ENCODE peak calls at places on chromosomes 1 and 21, in seven cellular contexts. One of them, this sample, is unnamed.

GRCh38 chr1:34984435-34985062 is 598 bp downstream of the TMEM35B start:
- DNase-seq in left ventricle myocardium superior: peak
- DNase-seq in iris pigment epithelial cell: peak
- DNase-seq in psoas muscle: peak
- DNase-seq in activated B cell treated with CpG ODN at 0.5 μM for 24 hours: no peak
- DNase-seq in NCI-H2171: no peak
- DNase-seq in right cardiac atrium: peak
- DNase-seq in this sample: no peak

GRCh38 chr1:54507033-54507432 is 41.0 kb upstream of the ACOT11 start:
- DNase-seq in left ventricle myocardium superior: no peak
- DNase-seq in iris pigment epithelial cell: no peak
- DNase-seq in psoas muscle: no peak
- DNase-seq in activated B cell treated with CpG ODN at 0.5 μM for 24 hours: no peak
- DNase-seq in NCI-H2171: no peak
- DNase-seq in right cardiac atrium: no peak
- DNase-seq in this sample: no peak

GRCh38 chr1:11858968-11859871 is 475 bp upstream of the NPPB start:
- DNase-seq in left ventricle myocardium superior: peak
- DNase-seq in iris pigment epithelial cell: peak
- DNase-seq in psoas muscle: peak
- DNase-seq in activated B cell treated with CpG ODN at 0.5 μM for 24 hours: peak
- DNase-seq in NCI-H2171: no peak
- DNase-seq in right cardiac atrium: peak
- DNase-seq in this sample: no peak

GRCh38 chr1:221172836-221173235 is 293.6 kb downstream of the HLX start:
- DNase-seq in left ventricle myocardium superior: no peak
- DNase-seq in iris pigment epithelial cell: no peak
- DNase-seq in psoas muscle: no peak
- DNase-seq in activated B cell treated with CpG ODN at 0.5 μM for 24 hours: no peak
- DNase-seq in NCI-H2171: no peak
- DNase-seq in right cardiac atrium: no peak
- DNase-seq in this sample: no peak

GRCh38 chr1:109398343-109399225 is 866 bp upstream of the SORT1 start:
- DNase-seq in left ventricle myocardium superior: no peak
- DNase-seq in iris pigment epithelial cell: no peak
- DNase-seq in psoas muscle: no peak
- DNase-seq in activated B cell treated with CpG ODN at 0.5 μM for 24 hours: no peak
- DNase-seq in NCI-H2171: no peak
- DNase-seq in right cardiac atrium: no peak
- DNase-seq in this sample: no peak

GRCh38 chr1:84780000-84780716 is 89.9 kb upstream of the SSX2IP start:
- DNase-seq in left ventricle myocardium superior: no peak
- DNase-seq in iris pigment epithelial cell: peak
- DNase-seq in psoas muscle: no peak
- DNase-seq in activated B cell treated with CpG ODN at 0.5 μM for 24 hours: no peak
- DNase-seq in NCI-H2171: no peak
- DNase-seq in right cardiac atrium: no peak
- DNase-seq in this sample: no peak

GRCh38 chr1:9689971-9690381 is 38.4 kb downstream of the PIK3CD start:
- DNase-seq in left ventricle myocardium superior: peak
- DNase-seq in iris pigment epithelial cell: peak
- DNase-seq in psoas muscle: peak
- DNase-seq in activated B cell treated with CpG ODN at 0.5 μM for 24 hours: no peak
- DNase-seq in NCI-H2171: no peak
- DNase-seq in right cardiac atrium: peak
- DNase-seq in this sample: no peak

GRCh38 chr1:32031578-32032286 is 18.1 kb downstream of the KHDRBS1 start:
- DNase-seq in left ventricle myocardium superior: no peak
- DNase-seq in iris pigment epithelial cell: peak
- DNase-seq in psoas muscle: no peak
- DNase-seq in activated B cell treated with CpG ODN at 0.5 μM for 24 hours: no peak
- DNase-seq in NCI-H2171: no peak
- DNase-seq in right cardiac atrium: no peak
- DNase-seq in this sample: no peak

GRCh38 chr1:46413596-46413985 is 19.5 kb downstream of the FAAH start:
- DNase-seq in left ventricle myocardium superior: no peak
- DNase-seq in iris pigment epithelial cell: peak
- DNase-seq in psoas muscle: peak
- DNase-seq in activated B cell treated with CpG ODN at 0.5 μM for 24 hours: no peak
- DNase-seq in NCI-H2171: no peak
- DNase-seq in right cardiac atrium: no peak
- DNase-seq in this sample: peak

GRCh38 chr1:155051777-155052398 is 772 bp downstream of the ADAM15 start:
- DNase-seq in left ventricle myocardium superior: peak
- DNase-seq in iris pigment epithelial cell: peak
- DNase-seq in psoas muscle: peak
- DNase-seq in activated B cell treated with CpG ODN at 0.5 μM for 24 hours: no peak
- DNase-seq in NCI-H2171: no peak
- DNase-seq in right cardiac atrium: peak
- DNase-seq in this sample: peak

GRCh38 chr1:231037585-231038517 is 2.2 kb downstream of the FAM89A start:
- DNase-seq in left ventricle myocardium superior: no peak
- DNase-seq in iris pigment epithelial cell: peak
- DNase-seq in psoas muscle: no peak
- DNase-seq in activated B cell treated with CpG ODN at 0.5 μM for 24 hours: no peak
- DNase-seq in NCI-H2171: no peak
- DNase-seq in right cardiac atrium: no peak
- DNase-seq in this sample: no peak

GRCh38 chr1:2230781-2231666 is 2.9 kb downstream of the SKI start:
- DNase-seq in left ventricle myocardium superior: peak
- DNase-seq in iris pigment epithelial cell: peak
- DNase-seq in psoas muscle: peak
- DNase-seq in activated B cell treated with CpG ODN at 0.5 μM for 24 hours: no peak
- DNase-seq in NCI-H2171: no peak
- DNase-seq in right cardiac atrium: no peak
- DNase-seq in this sample: no peak

GRCh38 chr1:181531951-181532640 is 48.8 kb downstream of the CACNA1E start:
- DNase-seq in left ventricle myocardium superior: no peak
- DNase-seq in iris pigment epithelial cell: no peak
- DNase-seq in psoas muscle: no peak
- DNase-seq in activated B cell treated with CpG ODN at 0.5 μM for 24 hours: no peak
- DNase-seq in NCI-H2171: no peak
- DNase-seq in right cardiac atrium: no peak
- DNase-seq in this sample: no peak

GRCh38 chr1:21553116-21553926 is 44.1 kb downstream of the ALPL start:
- DNase-seq in left ventricle myocardium superior: no peak
- DNase-seq in iris pigment epithelial cell: peak
- DNase-seq in psoas muscle: no peak
- DNase-seq in activated B cell treated with CpG ODN at 0.5 μM for 24 hours: no peak
- DNase-seq in NCI-H2171: peak
- DNase-seq in right cardiac atrium: no peak
- DNase-seq in this sample: no peak

GRCh38 chr21:15514073-15514946 is 215.5 kb upstream of the USP25 start:
- DNase-seq in left ventricle myocardium superior: no peak
- DNase-seq in iris pigment epithelial cell: no peak
- DNase-seq in psoas muscle: no peak
- DNase-seq in activated B cell treated with CpG ODN at 0.5 μM for 24 hours: peak
- DNase-seq in NCI-H2171: no peak
- DNase-seq in right cardiac atrium: no peak
- DNase-seq in this sample: no peak

GRCh38 chr1:23177438-23178380 is 9.1 kb upstream of the LUZP1 start:
- DNase-seq in left ventricle myocardium superior: peak
- DNase-seq in iris pigment epithelial cell: peak
- DNase-seq in psoas muscle: peak
- DNase-seq in activated B cell treated with CpG ODN at 0.5 μM for 24 hours: peak
- DNase-seq in NCI-H2171: peak
- DNase-seq in right cardiac atrium: peak
- DNase-seq in this sample: peak

GRCh38 chr1:6586404-6586816 is 6.6 kb downstream of the ZBTB48 start:
- DNase-seq in left ventricle myocardium superior: no peak
- DNase-seq in iris pigment epithelial cell: no peak
- DNase-seq in psoas muscle: no peak
- DNase-seq in activated B cell treated with CpG ODN at 0.5 μM for 24 hours: no peak
- DNase-seq in NCI-H2171: no peak
- DNase-seq in right cardiac atrium: no peak
- DNase-seq in this sample: no peak

GRCh38 chr1:67896826-67897225 is 63.6 kb upstream of the GNG12 start:
- DNase-seq in left ventricle myocardium superior: no peak
- DNase-seq in iris pigment epithelial cell: no peak
- DNase-seq in psoas muscle: no peak
- DNase-seq in activated B cell treated with CpG ODN at 0.5 μM for 24 hours: no peak
- DNase-seq in NCI-H2171: no peak
- DNase-seq in right cardiac atrium: no peak
- DNase-seq in this sample: no peak

GRCh38 chr1:6183520-6183989 is 3.4 kb upstream of the CHD5 start:
- DNase-seq in left ventricle myocardium superior: no peak
- DNase-seq in iris pigment epithelial cell: no peak
- DNase-seq in psoas muscle: no peak
- DNase-seq in activated B cell treated with CpG ODN at 0.5 μM for 24 hours: no peak
- DNase-seq in NCI-H2171: no peak
- DNase-seq in right cardiac atrium: no peak
- DNase-seq in this sample: no peak

GRCh38 chr1:19205845-19206244 is 4.2 kb downstream of the UBR4 start:
- DNase-seq in left ventricle myocardium superior: no peak
- DNase-seq in iris pigment epithelial cell: no peak
- DNase-seq in psoas muscle: no peak
- DNase-seq in activated B cell treated with CpG ODN at 0.5 μM for 24 hours: no peak
- DNase-seq in NCI-H2171: no peak
- DNase-seq in right cardiac atrium: no peak
- DNase-seq in this sample: no peak

GRCh38 chr1:25573961-25574360 is 30.6 kb downstream of the LDLRAP1 start:
- DNase-seq in left ventricle myocardium superior: no peak
- DNase-seq in iris pigment epithelial cell: no peak
- DNase-seq in psoas muscle: no peak
- DNase-seq in activated B cell treated with CpG ODN at 0.5 μM for 24 hours: no peak
- DNase-seq in NCI-H2171: no peak
- DNase-seq in right cardiac atrium: no peak
- DNase-seq in this sample: no peak

GRCh38 chr1:54475357-54476230 is 69.4 kb upstream of the SSBP3 start:
- DNase-seq in left ventricle myocardium superior: no peak
- DNase-seq in iris pigment epithelial cell: no peak
- DNase-seq in psoas muscle: peak
- DNase-seq in activated B cell treated with CpG ODN at 0.5 μM for 24 hours: no peak
- DNase-seq in NCI-H2171: peak
- DNase-seq in right cardiac atrium: no peak
- DNase-seq in this sample: peak

GRCh38 chr1:14674030-14674429 is 75.5 kb downstream of the KAZN start:
- DNase-seq in left ventricle myocardium superior: no peak
- DNase-seq in iris pigment epithelial cell: no peak
- DNase-seq in psoas muscle: no peak
- DNase-seq in activated B cell treated with CpG ODN at 0.5 μM for 24 hours: no peak
- DNase-seq in NCI-H2171: no peak
- DNase-seq in right cardiac atrium: no peak
- DNase-seq in this sample: no peak

GRCh38 chr1:202806845-202807366 is 1.3 kb downstream of the KDM5B start:
- DNase-seq in left ventricle myocardium superior: peak
- DNase-seq in iris pigment epithelial cell: peak
- DNase-seq in psoas muscle: no peak
- DNase-seq in activated B cell treated with CpG ODN at 0.5 μM for 24 hours: peak
- DNase-seq in NCI-H2171: peak
- DNase-seq in right cardiac atrium: peak
- DNase-seq in this sample: no peak

GRCh38 chr1:247330548-247331171 is 1.0 kb downstream of the ZNF496 start:
- DNase-seq in left ventricle myocardium superior: no peak
- DNase-seq in iris pigment epithelial cell: no peak
- DNase-seq in psoas muscle: no peak
- DNase-seq in activated B cell treated with CpG ODN at 0.5 μM for 24 hours: no peak
- DNase-seq in NCI-H2171: no peak
- DNase-seq in right cardiac atrium: no peak
- DNase-seq in this sample: peak

GRCh38 chr1:25040122-25040685 is 110.1 kb upstream of the RUNX3 start:
- DNase-seq in left ventricle myocardium superior: peak
- DNase-seq in iris pigment epithelial cell: no peak
- DNase-seq in psoas muscle: peak
- DNase-seq in activated B cell treated with CpG ODN at 0.5 μM for 24 hours: no peak
- DNase-seq in NCI-H2171: no peak
- DNase-seq in right cardiac atrium: no peak
- DNase-seq in this sample: no peak

GRCh38 chr1:223709598-223709997 is 2.7 kb upstream of the CAPN2 start:
- DNase-seq in left ventricle myocardium superior: no peak
- DNase-seq in iris pigment epithelial cell: peak
- DNase-seq in psoas muscle: no peak
- DNase-seq in activated B cell treated with CpG ODN at 0.5 μM for 24 hours: no peak
- DNase-seq in NCI-H2171: no peak
- DNase-seq in right cardiac atrium: no peak
- DNase-seq in this sample: no peak

GRCh38 chr1:24149854-24150227 is 6.9 kb upstream of the IL22RA1 start:
- DNase-seq in left ventricle myocardium superior: no peak
- DNase-seq in iris pigment epithelial cell: peak
- DNase-seq in psoas muscle: no peak
- DNase-seq in activated B cell treated with CpG ODN at 0.5 μM for 24 hours: no peak
- DNase-seq in NCI-H2171: no peak
- DNase-seq in right cardiac atrium: peak
- DNase-seq in this sample: no peak

GRCh38 chr1:16013220-16013907 is 4.5 kb downstream of the HSPB7 start:
- DNase-seq in left ventricle myocardium superior: peak
- DNase-seq in iris pigment epithelial cell: peak
- DNase-seq in psoas muscle: peak
- DNase-seq in activated B cell treated with CpG ODN at 0.5 μM for 24 hours: peak
- DNase-seq in NCI-H2171: peak
- DNase-seq in right cardiac atrium: peak
- DNase-seq in this sample: no peak

GRCh38 chr1:157542676-157543075 is 9.6 kb downstream of the FCRL5 start:
- DNase-seq in left ventricle myocardium superior: peak
- DNase-seq in iris pigment epithelial cell: no peak
- DNase-seq in psoas muscle: no peak
- DNase-seq in activated B cell treated with CpG ODN at 0.5 μM for 24 hours: no peak
- DNase-seq in NCI-H2171: no peak
- DNase-seq in right cardiac atrium: peak
- DNase-seq in this sample: no peak

GRCh38 chr1:11857164-11857853 is 1.4 kb downstream of the NPPB start:
- DNase-seq in left ventricle myocardium superior: no peak
- DNase-seq in iris pigment epithelial cell: no peak
- DNase-seq in psoas muscle: no peak
- DNase-seq in activated B cell treated with CpG ODN at 0.5 μM for 24 hours: no peak
- DNase-seq in NCI-H2171: no peak
- DNase-seq in right cardiac atrium: no peak
- DNase-seq in this sample: no peak

GRCh38 chr1:110559157-110559556 is 40.2 kb upstream of the KCNA10 start:
- DNase-seq in left ventricle myocardium superior: no peak
- DNase-seq in iris pigment epithelial cell: no peak
- DNase-seq in psoas muscle: no peak
- DNase-seq in activated B cell treated with CpG ODN at 0.5 μM for 24 hours: no peak
- DNase-seq in NCI-H2171: no peak
- DNase-seq in right cardiac atrium: no peak
- DNase-seq in this sample: no peak

GRCh38 chr1:95281781-95282495 is 47.9 kb downstream of the RWDD3 start:
- DNase-seq in left ventricle myocardium superior: no peak
- DNase-seq in iris pigment epithelial cell: no peak
- DNase-seq in psoas muscle: no peak
- DNase-seq in activated B cell treated with CpG ODN at 0.5 μM for 24 hours: no peak
- DNase-seq in NCI-H2171: no peak
- DNase-seq in right cardiac atrium: no peak
- DNase-seq in this sample: no peak

GRCh38 chr1:230498704-230499103 is 72.6 kb upstream of the PGBD5 start:
- DNase-seq in left ventricle myocardium superior: no peak
- DNase-seq in iris pigment epithelial cell: no peak
- DNase-seq in psoas muscle: no peak
- DNase-seq in activated B cell treated with CpG ODN at 0.5 μM for 24 hours: no peak
- DNase-seq in NCI-H2171: no peak
- DNase-seq in right cardiac atrium: no peak
- DNase-seq in this sample: no peak

GRCh38 chr1:89279011-89279466 is 6.4 kb upstream of the GBP5 start:
- DNase-seq in left ventricle myocardium superior: no peak
- DNase-seq in iris pigment epithelial cell: no peak
- DNase-seq in psoas muscle: no peak
- DNase-seq in activated B cell treated with CpG ODN at 0.5 μM for 24 hours: no peak
- DNase-seq in NCI-H2171: no peak
- DNase-seq in right cardiac atrium: no peak
- DNase-seq in this sample: no peak

GRCh38 chr1:207997486-207998268 is 86.8 kb upstream of the CD34 start:
- DNase-seq in left ventricle myocardium superior: peak
- DNase-seq in iris pigment epithelial cell: peak
- DNase-seq in psoas muscle: peak
- DNase-seq in activated B cell treated with CpG ODN at 0.5 μM for 24 hours: no peak
- DNase-seq in NCI-H2171: peak
- DNase-seq in right cardiac atrium: peak
- DNase-seq in this sample: peak

GRCh38 chr1:41533016-41533730 is 48.7 kb upstream of the EDN2 start:
- DNase-seq in left ventricle myocardium superior: peak
- DNase-seq in iris pigment epithelial cell: no peak
- DNase-seq in psoas muscle: no peak
- DNase-seq in activated B cell treated with CpG ODN at 0.5 μM for 24 hours: peak
- DNase-seq in NCI-H2171: no peak
- DNase-seq in right cardiac atrium: no peak
- DNase-seq in this sample: no peak

This sample was measured in NCI-H524.